ENCODE peak calls at places on chromosomes 1 and 21, in five cellular contexts. One of them, this sample, is unnamed.

GRCh38 chr1:51661081-51661518 is 44.2 kb downstream of the OSBPL9 start:
- DNase-seq in AG09319: peak; percentile 59
- DNase-seq in pancreas: no peak
- DNase-seq in adrenal gland: no peak
- DNase-seq in endothelial cell: no peak
- DNase-seq in this sample: no peak

GRCh38 chr1:6241107-6241886 is 2.7 kb upstream of the HES3 start:
- DNase-seq in AG09319: no peak
- DNase-seq in endothelial cell: no peak
- DNase-seq in pancreas: no peak
- DNase-seq in adrenal gland: no peak
- DNase-seq in this sample: no peak

GRCh38 chr1:245859510-245860114 is 647.5 kb downstream of the SMYD3 start:
- DNase-seq in AG09319: no peak
- DNase-seq in endothelial cell: no peak
- DNase-seq in pancreas: no peak
- DNase-seq in adrenal gland: no peak
- DNase-seq in this sample: no peak

GRCh38 chr1:218711884-218712674 is 366.9 kb downstream of the TGFB2 start:
- DNase-seq in endothelial cell: no peak
- DNase-seq in pancreas: no peak
- DNase-seq in AG09319: peak; percentile 54
- DNase-seq in adrenal gland: no peak
- DNase-seq in this sample: no peak

GRCh38 chr1:5803851-5804250 is 188.4 kb downstream of the NPHP4 start:
- DNase-seq in endothelial cell: no peak
- DNase-seq in AG09319: no peak
- DNase-seq in adrenal gland: no peak
- DNase-seq in pancreas: no peak
- DNase-seq in this sample: no peak

GRCh38 chr1:160085686-160086089 is 4.3 kb downstream of the KCNJ9 start:
- DNase-seq in pancreas: peak; percentile 79
- DNase-seq in AG09319: no peak
- DNase-seq in endothelial cell: peak; percentile 88
- DNase-seq in adrenal gland: peak; percentile 85
- DNase-seq in this sample: peak; percentile 93

GRCh38 chr1:17377325-17377953 is 5.4 kb downstream of the PADI6 start:
- DNase-seq in pancreas: no peak
- DNase-seq in adrenal gland: no peak
- DNase-seq in endothelial cell: no peak
- DNase-seq in AG09319: no peak
- DNase-seq in this sample: no peak

GRCh38 chr1:24199291-24199900 is 12.3 kb upstream of the IFNLR1 start:
- DNase-seq in pancreas: peak; percentile 58
- DNase-seq in adrenal gland: peak; percentile 79
- DNase-seq in endothelial cell: peak; percentile 70
- DNase-seq in AG09319: peak; percentile 27
- DNase-seq in this sample: peak; percentile 77

GRCh38 chr1:119859647-119860046 is 36.7 kb downstream of the ADAM30 start:
- DNase-seq in adrenal gland: no peak
- DNase-seq in endothelial cell: no peak
- DNase-seq in AG09319: no peak
- DNase-seq in pancreas: no peak
- DNase-seq in this sample: no peak

GRCh38 chr1:40802078-40803075 is 18.8 kb downstream of the KCNQ4 start:
- DNase-seq in pancreas: peak; percentile 89
- DNase-seq in adrenal gland: peak; percentile 87
- DNase-seq in endothelial cell: peak; percentile 85
- DNase-seq in AG09319: peak; percentile 35
- DNase-seq in this sample: peak; percentile 95

GRCh38 chr1:21899267-21899810 is 37.8 kb downstream of the HSPG2 start:
- DNase-seq in pancreas: no peak
- DNase-seq in adrenal gland: no peak
- DNase-seq in endothelial cell: no peak
- DNase-seq in AG09319: no peak
- DNase-seq in this sample: no peak

GRCh38 chr1:178797590-178797989 is 72.5 kb downstream of the RALGPS2 start:
- DNase-seq in adrenal gland: no peak
- DNase-seq in pancreas: no peak
- DNase-seq in AG09319: no peak
- DNase-seq in endothelial cell: no peak
- DNase-seq in this sample: no peak

GRCh38 chr21:34594566-34595234 is 20.2 kb downstream of the RCAN1 start:
- DNase-seq in pancreas: no peak
- DNase-seq in adrenal gland: no peak
- DNase-seq in AG09319: no peak
- DNase-seq in endothelial cell: no peak
- DNase-seq in this sample: no peak

GRCh38 chr1:24391882-24392603 is 21.5 kb downstream of the STPG1 start:
- DNase-seq in endothelial cell: peak; percentile 80
- DNase-seq in AG09319: no peak
- DNase-seq in pancreas: peak; percentile 55
- DNase-seq in adrenal gland: peak; percentile 75
- DNase-seq in this sample: peak; percentile 75

GRCh38 chr1:156497743-156498446 is 2.7 kb downstream of the MEF2D start:
- DNase-seq in adrenal gland: peak; percentile 55
- DNase-seq in endothelial cell: no peak
- DNase-seq in AG09319: no peak
- DNase-seq in pancreas: peak; percentile 34
- DNase-seq in this sample: no peak

GRCh38 chr1:94024109-94024792 is 96.7 kb downstream of the ABCA4 start:
- DNase-seq in pancreas: no peak
- DNase-seq in AG09319: no peak
- DNase-seq in adrenal gland: no peak
- DNase-seq in endothelial cell: no peak
- DNase-seq in this sample: no peak

GRCh38 chr1:43049487-43049886 is 90.8 kb upstream of the SLC2A1 start:
- DNase-seq in pancreas: no peak
- DNase-seq in adrenal gland: no peak
- DNase-seq in AG09319: no peak
- DNase-seq in endothelial cell: no peak
- DNase-seq in this sample: no peak

GRCh38 chr1:182446033-182446669 is 3.8 kb upstream of the RGSL1 start:
- DNase-seq in AG09319: peak; percentile 27
- DNase-seq in pancreas: no peak
- DNase-seq in endothelial cell: peak; percentile 48
- DNase-seq in adrenal gland: peak; percentile 45
- DNase-seq in this sample: peak; percentile 71

GRCh38 chr1:229402993-229403392 is 30.9 kb downstream of the ACTA1 start:
- DNase-seq in AG09319: no peak
- DNase-seq in endothelial cell: no peak
- DNase-seq in pancreas: no peak
- DNase-seq in adrenal gland: no peak
- DNase-seq in this sample: no peak

GRCh38 chr21:31526040-31526439 is 133.5 kb upstream of the SOD1 start:
- DNase-seq in pancreas: no peak
- DNase-seq in AG09319: no peak
- DNase-seq in endothelial cell: no peak
- DNase-seq in adrenal gland: no peak
- DNase-seq in this sample: no peak

GRCh38 chr1:109823543-109824348 is 60.0 kb upstream of the EPS8L3 start:
- DNase-seq in adrenal gland: peak; percentile 80
- DNase-seq in AG09319: no peak
- DNase-seq in endothelial cell: no peak
- DNase-seq in pancreas: no peak
- DNase-seq in this sample: no peak

GRCh38 chr1:219699870-219700269 is 87.0 kb upstream of the ZC3H11B start:
- DNase-seq in adrenal gland: no peak
- DNase-seq in endothelial cell: no peak
- DNase-seq in AG09319: no peak
- DNase-seq in pancreas: no peak
- DNase-seq in this sample: no peak

GRCh38 chr1:208122612-208123358 is 121.4 kb downstream of the PLXNA2 start:
- DNase-seq in endothelial cell: no peak
- DNase-seq in pancreas: no peak
- DNase-seq in adrenal gland: no peak
- DNase-seq in AG09319: no peak
- DNase-seq in this sample: no peak

GRCh38 chr1:3186526-3186921 is 117.5 kb downstream of the PRDM16 start:
- DNase-seq in endothelial cell: no peak
- DNase-seq in pancreas: no peak
- DNase-seq in AG09319: no peak
- DNase-seq in adrenal gland: peak; percentile 59
- DNase-seq in this sample: no peak

GRCh38 chr1:200302192-200302892 is 107.5 kb downstream of the ZNF281 start:
- DNase-seq in pancreas: peak; percentile 32
- DNase-seq in endothelial cell: peak; percentile 30
- DNase-seq in adrenal gland: no peak
- DNase-seq in AG09319: no peak
- DNase-seq in this sample: peak; percentile 60

GRCh38 chr1:200304146-200304545 is 105.7 kb downstream of the ZNF281 start:
- DNase-seq in adrenal gland: no peak
- DNase-seq in AG09319: no peak
- DNase-seq in pancreas: no peak
- DNase-seq in endothelial cell: no peak
- DNase-seq in this sample: no peak

GRCh38 chr1:200301152-200301551 is 108.7 kb downstream of the ZNF281 start:
- DNase-seq in AG09319: no peak
- DNase-seq in endothelial cell: no peak
- DNase-seq in adrenal gland: no peak
- DNase-seq in pancreas: no peak
- DNase-seq in this sample: no peak

GRCh38 chr1:200305806-200306205 is 104.0 kb downstream of the ZNF281 start:
- DNase-seq in adrenal gland: no peak
- DNase-seq in endothelial cell: no peak
- DNase-seq in AG09319: no peak
- DNase-seq in pancreas: no peak
- DNase-seq in this sample: no peak

GRCh38 chr1:200302893-200303250 is 107.0 kb downstream of the ZNF281 start:
- DNase-seq in adrenal gland: no peak
- DNase-seq in AG09319: no peak
- DNase-seq in endothelial cell: peak; percentile 28
- DNase-seq in pancreas: peak; percentile 38
- DNase-seq in this sample: no peak
- TF ChIP-seq CTCF in adrenal gland: no peak
- TF ChIP-seq CTCF in AG09319: no peak
- TF ChIP-seq CTCF in endothelial cell: no peak
- TF ChIP-seq CTCF in pancreas: no peak
- TF ChIP-seq CTCF in this sample: no peak

DNA sequence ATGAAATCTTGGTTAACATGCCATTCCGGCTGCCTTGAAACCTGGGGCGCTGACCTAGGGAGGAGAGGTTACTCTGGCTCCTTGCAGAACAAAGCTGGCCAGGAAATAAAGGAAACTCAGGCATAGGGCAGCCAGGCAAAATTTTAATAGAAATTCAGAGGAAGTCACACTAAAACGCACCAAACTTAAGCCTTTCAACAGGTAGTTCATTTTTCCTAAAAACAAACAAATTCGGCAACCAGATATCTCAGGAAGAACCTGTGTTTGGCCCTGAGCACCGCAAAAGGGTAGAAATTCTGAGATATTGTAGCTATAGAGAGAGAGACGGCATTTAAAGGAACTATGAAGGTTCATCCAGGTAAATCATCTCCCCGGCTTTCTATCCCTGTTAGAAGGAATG is 13.1 kb downstream of the LYST start:
- DNase-seq in AG09319: no peak
- DNase-seq in pancreas: no peak
- DNase-seq in endothelial cell: no peak
- DNase-seq in adrenal gland: no peak
- DNase-seq in this sample: no peak
- TF ChIP-seq CTCF in AG09319: no peak
- TF ChIP-seq CTCF in pancreas: no peak
- TF ChIP-seq CTCF in endothelial cell: no peak
- TF ChIP-seq CTCF in adrenal gland: no peak
- TF ChIP-seq CTCF in this sample: no peak

DNA sequence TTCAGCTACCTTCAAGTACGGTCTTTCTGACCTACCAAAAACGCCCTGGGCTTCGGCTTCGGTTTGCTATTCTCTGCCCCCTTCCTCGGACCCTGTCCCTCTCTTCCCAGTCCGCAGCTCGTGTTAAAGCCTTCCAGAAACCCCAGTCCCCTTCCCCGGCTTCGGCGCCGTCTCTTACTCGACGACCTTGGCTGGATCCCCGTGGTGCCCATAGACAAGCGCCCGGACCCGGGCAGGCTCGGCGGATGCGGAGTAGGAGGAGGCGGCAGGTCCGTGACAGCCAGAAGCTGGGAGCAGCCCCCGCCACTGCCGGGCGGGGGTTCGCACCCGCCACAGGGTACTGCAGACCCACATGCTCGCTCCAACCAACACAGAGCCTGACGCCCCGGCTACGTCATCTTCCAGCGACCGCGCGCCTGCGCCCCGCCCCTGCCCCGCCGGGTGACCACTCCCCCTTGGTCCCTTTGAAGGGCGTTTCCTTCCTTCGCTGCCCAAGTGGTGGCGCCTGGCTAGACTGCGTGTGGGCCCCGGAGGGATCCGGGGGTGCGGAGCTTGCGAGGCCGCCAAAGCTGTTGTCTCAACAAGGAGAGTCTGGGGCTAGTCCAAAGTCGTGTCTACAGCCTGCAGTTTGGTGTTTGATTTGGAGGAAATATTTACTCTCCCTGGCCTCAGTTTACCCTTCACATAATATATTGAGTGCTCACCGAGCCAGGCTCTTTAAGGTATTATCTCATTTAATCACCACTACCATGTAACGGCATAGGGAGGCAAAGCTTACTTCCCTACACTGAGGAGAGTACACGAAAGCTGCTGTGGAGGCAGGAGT is at the start of gene MECR:
- DNase-seq in pancreas: peak; percentile 94
- DNase-seq in adrenal gland: peak; percentile 95
- DNase-seq in AG09319: peak; percentile 68
- DNase-seq in endothelial cell: peak; percentile 96
- DNase-seq in this sample: peak; percentile 97
- TF ChIP-seq CTCF in pancreas: no peak
- TF ChIP-seq CTCF in adrenal gland: no peak
- TF ChIP-seq CTCF in AG09319: peak; percentile 23
- TF ChIP-seq CTCF in endothelial cell: no peak
- TF ChIP-seq CTCF in this sample: peak; percentile 38

DNA sequence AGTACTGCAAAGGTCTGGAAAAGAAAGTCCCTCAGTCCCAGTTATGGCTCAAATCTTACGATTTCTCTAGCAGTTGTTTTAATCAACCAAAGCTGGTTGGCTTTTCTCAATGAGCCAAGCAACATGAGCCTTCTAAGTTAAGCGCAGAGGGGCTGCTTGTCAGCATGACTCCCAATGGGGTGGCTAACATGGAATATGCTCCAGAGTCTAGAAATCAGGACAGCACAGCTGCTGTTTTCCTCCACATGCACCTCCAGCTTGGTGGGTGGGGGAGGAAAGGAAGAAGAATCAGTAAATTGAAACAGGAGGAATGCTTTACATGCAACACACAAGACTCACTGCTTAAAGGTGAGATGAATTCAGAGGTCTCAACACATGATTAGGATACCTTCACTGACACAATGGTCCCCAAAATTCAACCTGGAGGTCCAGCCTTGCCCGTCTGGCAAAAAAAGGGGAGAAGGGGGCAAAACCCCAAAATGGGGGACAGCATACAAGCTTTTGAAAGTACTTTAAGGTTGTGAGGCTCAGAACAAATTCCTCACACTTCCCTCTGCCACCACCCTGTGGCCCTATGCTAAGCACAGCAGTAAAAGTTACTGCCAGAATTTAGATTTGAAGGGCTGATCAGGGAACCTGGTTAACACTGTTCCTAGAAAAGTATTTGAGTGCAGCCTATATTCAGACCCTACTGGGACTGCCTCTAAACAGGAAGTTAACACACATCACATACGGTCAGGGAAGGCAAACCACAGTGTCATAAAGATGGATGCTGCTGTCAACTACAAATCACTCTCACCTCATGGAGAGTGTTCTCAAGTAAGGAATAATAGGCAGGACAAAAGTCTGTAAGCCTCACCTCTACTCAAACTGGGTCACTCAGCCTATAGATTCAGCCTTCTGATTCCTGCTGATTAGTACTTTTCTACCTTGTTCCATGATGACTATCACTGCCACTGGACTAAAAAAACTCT is 2.6 kb downstream of the GATAD2B start:
- DNase-seq in AG09319: no peak
- DNase-seq in endothelial cell: no peak
- DNase-seq in pancreas: no peak
- DNase-seq in adrenal gland: no peak
- DNase-seq in this sample: no peak
- TF ChIP-seq CTCF in AG09319: peak; percentile 36
- TF ChIP-seq CTCF in endothelial cell: no peak
- TF ChIP-seq CTCF in pancreas: no peak
- TF ChIP-seq CTCF in adrenal gland: peak; percentile 27
- TF ChIP-seq CTCF in this sample: peak; percentile 54